ENCODE peak calls at places on chromosomes 16 and 17, in five cellular contexts. X, E, U, C and Q are unnamed samples.

GRCh38 chr17:49327835-49328784 is 33.9 kb downstream of the ZNF652 start:
- DNase-seq in C (no peak), U (no peak), E (no peak), X (no peak), Q (no peak)

GRCh38 chr17:34609210-34609609 is 29.8 kb downstream of the TMEM132E start:
- DNase-seq in C (no peak), U (no peak), X (no peak), E (no peak), Q (no peak)

GRCh38 chr17:35299108-35299507 is 56.2 kb downstream of the SLFN5 start:
- DNase-seq in C (no peak), X (no peak), E (no peak), U (no peak), Q (no peak)

GRCh38 chr16:48949636-48950035 is 332.0 kb downstream of the CBLN1 start:
- DNase-seq in E (no peak), C (no peak), U (no peak), X (no peak), Q (no peak)

GRCh38 chr17:80145076-80146075 is 1.6 kb downstream of the EIF4A3 start:
- DNase-seq in U (no peak), E (no peak), X (no peak), C (no peak), Q (no peak)

GRCh38 chr16:14364112-14364385 is 266.0 kb downstream of the PARN start:
- DNase-seq in U (no peak), X (no peak), E (no peak), C (no peak), Q (no peak)

GRCh38 chr17:76523084-76524037 is 14.1 kb downstream of the CYGB start:
- DNase-seq in U (no peak), E (no peak), X (no peak), C (no peak), Q (peak; percentile 92)

GRCh38 chr16:49851468-49851787 is 4.5 kb downstream of the ZNF423 start:
- DNase-seq in X (no peak), E (no peak), U (no peak), C (no peak), Q (no peak)

GRCh38 chr16:28623172-28623711 is 13.4 kb upstream of the SULT1A1 start:
- DNase-seq in X (no peak), C (no peak), E (no peak), U (no peak), Q (peak; percentile 83)

GRCh38 chr17:65656390-65657250 is 95.2 kb upstream of the AXIN2 start:
- DNase-seq in X (no peak), U (no peak), C (no peak), E (no peak), Q (no peak)

GRCh38 chr17:14919049-14919545 is 346.0 kb downstream of the PMP22 start:
- DNase-seq in E (no peak), X (no peak), C (no peak), U (no peak), Q (no peak)

GRCh38 chr16:1445518-1446197 is 1.3 kb upstream of the CCDC154 start:
- DNase-seq in U (no peak), X (no peak), E (no peak), C (no peak), Q (no peak)

GRCh38 chr17:37512442-37513070 is 22.9 kb downstream of the DUSP14 start:
- DNase-seq in E (no peak), C (no peak), X (no peak), U (no peak), Q (no peak)

GRCh38 chr16:51374346-51374745 is 223.3 kb upstream of the SALL1 start:
- DNase-seq in X (no peak), C (no peak), U (peak; percentile 46), E (peak; percentile 72), Q (no peak)

GRCh38 chr16:69861276-69862030 is 89.7 kb upstream of the CLEC18A start:
- DNase-seq in E (peak; percentile 58), U (peak; percentile 24), X (peak; percentile 78), C (peak; percentile 81), Q (no peak)

DNA sequence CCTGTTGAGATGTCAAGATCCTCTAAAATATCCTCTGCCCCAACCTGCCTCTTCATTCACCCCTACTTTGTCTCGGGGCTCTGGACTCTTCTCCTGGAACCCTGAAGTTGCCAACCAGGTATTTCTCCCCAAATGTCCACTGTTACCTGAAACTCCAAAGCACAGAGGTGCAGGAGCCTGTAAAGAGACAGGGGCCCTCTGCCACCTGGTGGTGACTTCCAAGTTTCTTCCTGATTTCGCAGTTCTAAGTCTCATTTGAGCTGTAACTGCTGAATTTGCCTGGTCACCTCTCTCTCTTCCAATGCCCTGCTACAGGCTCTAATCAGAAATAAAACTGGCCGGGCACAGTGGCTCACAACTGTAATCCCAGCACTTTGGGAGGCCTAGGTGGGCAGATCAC is 77.1 kb upstream of the RCVRN start:
- DNase-seq in C (no peak), X (no peak), U (no peak), E (no peak), Q (no peak)
- TF ChIP-seq CTCF in C (no peak), X (no peak), U (peak; percentile 2), E (peak; percentile 9), Q (peak; percentile 45)

GRCh38 chr17:60157487-60158040 is 7.8 kb downstream of the CA4 start:
- DNase-seq in U (no peak), C (no peak), E (no peak), X (no peak), Q (no peak)
- TF ChIP-seq CTCF in U (no peak), C (no peak), E (no peak), X (no peak), Q (no peak)

DNA sequence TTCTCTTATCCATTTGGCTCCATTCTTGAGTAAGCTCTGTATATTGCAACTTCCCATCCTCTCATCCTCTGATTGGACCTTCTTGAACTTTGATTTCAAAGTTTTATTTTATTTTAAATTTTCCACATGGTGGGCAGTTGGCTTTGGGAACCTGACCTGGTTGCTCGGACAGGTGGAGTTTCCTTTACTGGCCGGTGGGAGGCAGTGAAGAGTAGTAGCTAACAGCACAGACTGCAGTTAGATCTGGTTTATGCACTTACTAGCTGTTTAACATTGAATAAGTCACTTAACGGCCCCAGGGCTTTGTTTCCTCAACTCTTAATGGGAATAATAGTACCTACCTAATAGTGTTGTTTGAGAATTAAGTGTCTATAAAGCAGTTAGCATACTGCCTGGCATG is 92.8 kb downstream of the GPR139 start:
- DNase-seq in E (no peak), X (no peak), U (no peak), C (no peak), Q (no peak)
- TF ChIP-seq CTCF in E (no peak), X (no peak), U (peak; percentile 37), C (no peak), Q (peak; percentile 15)

GRCh38 chr17:78000351-78000750 is 41.8 kb downstream of the TNRC6C start:
- DNase-seq in X (no peak), C (no peak), E (no peak), U (no peak), Q (no peak)

GRCh38 chr17:77999413-78000173 is 41.1 kb downstream of the TNRC6C start:
- DNase-seq in E (no peak), U (no peak), X (no peak), C (no peak), Q (no peak)

GRCh38 chr17:78001612-78002011 is 43.1 kb downstream of the TNRC6C start:
- DNase-seq in U (no peak), X (no peak), E (no peak), C (no peak), Q (no peak)

GRCh38 chr17:78001182-78001581 is 42.7 kb downstream of the TNRC6C start:
- DNase-seq in E (no peak), X (no peak), C (no peak), U (no peak), Q (no peak)

GRCh38 chr17:78002166-78002565 is 43.7 kb downstream of the TNRC6C start:
- DNase-seq in C (no peak), X (no peak), E (no peak), U (no peak), Q (no peak)
- TF ChIP-seq CTCF in C (no peak), X (no peak), E (no peak), U (no peak), Q (no peak)

GRCh38 chr16:29736112-29736511 is 9.7 kb downstream of the C16orf54 start:
- DNase-seq in X (no peak), C (no peak), E (no peak), U (no peak), Q (no peak)
- TF ChIP-seq CTCF in X (no peak), C (no peak), E (no peak), U (peak; percentile 33), Q (no peak)

DNA sequence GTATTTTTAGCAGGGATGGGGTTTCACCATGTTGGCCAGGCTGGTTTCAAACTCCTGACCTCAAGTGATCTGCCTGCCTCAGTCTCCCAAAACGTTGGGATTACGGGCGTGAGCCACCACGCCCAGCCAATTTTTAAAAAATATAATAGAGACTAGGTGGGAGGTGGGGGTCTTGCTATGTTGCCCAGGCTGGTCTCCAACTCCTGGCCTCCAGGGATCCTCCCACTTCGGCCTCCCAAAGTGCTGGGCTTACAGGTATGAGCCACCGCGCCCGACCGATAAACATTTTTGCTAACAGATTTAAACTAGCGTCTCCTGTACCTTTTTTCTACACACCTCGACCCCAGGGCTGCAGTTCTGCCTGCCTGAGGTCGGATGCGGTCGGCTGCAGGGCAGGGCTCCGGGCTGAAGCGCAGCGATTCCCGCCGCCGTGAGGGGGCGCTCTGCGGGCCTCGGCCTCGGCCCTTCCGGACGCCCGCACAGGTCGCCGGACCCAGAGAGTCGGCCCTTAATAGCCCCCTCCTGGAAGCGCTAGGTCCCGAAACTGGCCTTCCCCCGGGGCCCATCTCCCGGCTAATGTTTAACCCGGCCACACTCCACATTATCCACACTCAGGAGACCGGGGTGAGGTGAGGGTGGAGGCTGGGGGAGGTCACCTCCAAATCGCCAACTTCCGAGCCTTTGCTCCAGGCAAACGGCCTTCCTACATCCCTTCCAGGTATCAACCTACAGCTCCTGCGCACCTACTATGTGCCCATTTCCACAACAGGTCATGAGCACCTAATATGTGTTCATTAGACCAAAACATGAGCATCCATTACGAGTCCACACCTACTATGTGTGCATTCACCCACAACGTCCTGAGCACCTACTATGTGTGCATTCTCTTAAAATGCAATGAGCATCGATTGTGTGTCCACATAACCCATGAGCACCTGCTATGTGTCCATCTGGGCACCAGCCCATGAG is 2.0 kb upstream of the GLIS2 start:
- DNase-seq in E (no peak), U (no peak), C (no peak), X (no peak), Q (peak; percentile 84)
- TF ChIP-seq CTCF in E (peak; percentile 56), U (peak; percentile 51), C (peak; percentile 59), X (peak; percentile 51), Q (peak; percentile 73)